ENCODE peak calls at places on chromosomes 16 and 17, in six cellular contexts. One of them, this sample, is unnamed.

GRCh38 chr16:88781140-88782077 is 3.6 kb downstream of the PIEZO1 start:
- DNase-seq in GF-D8: peak
- DNase-seq in foreskin keratinocyte: peak
- DNase-seq in stimulated activated CD4-positive, alpha-beta T cell treated with anti-CD3 and anti-CD28 coated beads, TNF-alpha, amount 100 ng/mL, for 48 hours: no peak
- DNase-seq in ureter: no peak
- DNase-seq in NCI-H1417: no peak
- DNase-seq in this sample: no peak

GRCh38 chr16:84547539-84548058 is 43.1 kb upstream of the MEAK7 start:
- DNase-seq in GF-D8: no peak
- DNase-seq in foreskin keratinocyte: no peak
- DNase-seq in stimulated activated CD4-positive, alpha-beta T cell treated with anti-CD3 and anti-CD28 coated beads, TNF-alpha, amount 100 ng/mL, for 48 hours: no peak
- DNase-seq in ureter: no peak
- DNase-seq in NCI-H1417: no peak
- DNase-seq in this sample: no peak

GRCh38 chr16:85391175-85391707 is 221.9 kb upstream of the GSE1 start:
- DNase-seq in GF-D8: no peak
- DNase-seq in foreskin keratinocyte: no peak
- DNase-seq in stimulated activated CD4-positive, alpha-beta T cell treated with anti-CD3 and anti-CD28 coated beads, TNF-alpha, amount 100 ng/mL, for 48 hours: no peak
- DNase-seq in ureter: peak
- DNase-seq in NCI-H1417: no peak
- DNase-seq in this sample: no peak

GRCh38 chr17:75525806-75526554 is 483 bp downstream of the LLGL2 start:
- DNase-seq in GF-D8: no peak
- DNase-seq in foreskin keratinocyte: no peak
- DNase-seq in stimulated activated CD4-positive, alpha-beta T cell treated with anti-CD3 and anti-CD28 coated beads, TNF-alpha, amount 100 ng/mL, for 48 hours: no peak
- DNase-seq in ureter: no peak
- DNase-seq in NCI-H1417: peak
- DNase-seq in this sample: no peak

GRCh38 chr17:58312021-58312630 is 16.5 kb downstream of the TSPOAP1 start:
- DNase-seq in GF-D8: no peak
- DNase-seq in foreskin keratinocyte: no peak
- DNase-seq in stimulated activated CD4-positive, alpha-beta T cell treated with anti-CD3 and anti-CD28 coated beads, TNF-alpha, amount 100 ng/mL, for 48 hours: no peak
- DNase-seq in ureter: peak
- DNase-seq in NCI-H1417: no peak
- DNase-seq in this sample: peak

GRCh38 chr17:31052187-31052889 is 42.4 kb upstream of the NF1 start:
- DNase-seq in GF-D8: peak
- DNase-seq in foreskin keratinocyte: peak
- DNase-seq in stimulated activated CD4-positive, alpha-beta T cell treated with anti-CD3 and anti-CD28 coated beads, TNF-alpha, amount 100 ng/mL, for 48 hours: no peak
- DNase-seq in ureter: peak
- DNase-seq in NCI-H1417: no peak
- DNase-seq in this sample: no peak

GRCh38 chr17:82915697-82916027 is 75.8 kb upstream of the ZNF750 start:
- DNase-seq in GF-D8: no peak
- DNase-seq in foreskin keratinocyte: no peak
- DNase-seq in stimulated activated CD4-positive, alpha-beta T cell treated with anti-CD3 and anti-CD28 coated beads, TNF-alpha, amount 100 ng/mL, for 48 hours: no peak
- DNase-seq in ureter: no peak
- DNase-seq in NCI-H1417: no peak
- DNase-seq in this sample: no peak

GRCh38 chr17:20997711-20998570 is 44.9 kb downstream of the USP22 start:
- DNase-seq in GF-D8: no peak
- DNase-seq in foreskin keratinocyte: no peak
- DNase-seq in stimulated activated CD4-positive, alpha-beta T cell treated with anti-CD3 and anti-CD28 coated beads, TNF-alpha, amount 100 ng/mL, for 48 hours: no peak
- DNase-seq in ureter: no peak
- DNase-seq in NCI-H1417: peak
- DNase-seq in this sample: no peak

GRCh38 chr16:57600048-57600835 is 28.2 kb upstream of the ADGRG1 start:
- DNase-seq in GF-D8: no peak
- DNase-seq in foreskin keratinocyte: peak
- DNase-seq in stimulated activated CD4-positive, alpha-beta T cell treated with anti-CD3 and anti-CD28 coated beads, TNF-alpha, amount 100 ng/mL, for 48 hours: peak
- DNase-seq in ureter: no peak
- DNase-seq in NCI-H1417: peak
- DNase-seq in this sample: no peak